ENCODE peak calls at places on chromosomes 13 and 19, in six cellular contexts. J is mucosa of descending colon, M is AG04450, T is kidney epithelial cell, L is endodermal cell, F is breast epithelium. G is an unnamed sample.

GRCh38 chr19:49117677-49118564 is 1.0 kb downstream of the C19orf73 start:
- DNase-seq in T (no peak), L (no peak), M (no peak), J (peak), F (no peak), G (no peak)

GRCh38 chr19:49453757-49454248 is 778 bp downstream of the ALDH16A1 start:
- DNase-seq in J (no peak), T (no peak), L (no peak), M (no peak), F (no peak), G (no peak)

GRCh38 chr19:5309438-5310204 is 31.0 kb downstream of the PTPRS start:
- DNase-seq in L (peak), J (no peak), M (no peak), F (no peak), T (no peak), G (no peak)

GRCh38 chr19:17121736-17122293 is 46.2 kb downstream of the MYO9B start:
- DNase-seq in F (no peak), L (no peak), J (no peak), M (no peak), T (no peak), G (no peak)

GRCh38 chr19:43841990-43842389 is 14.9 kb downstream of the ZNF283 start:
- DNase-seq in L (no peak), M (no peak), J (no peak), T (no peak), F (no peak), G (no peak)

GRCh38 chr13:91100944-91101343 is 246.5 kb upstream of the MIR17HG start:
- DNase-seq in T (no peak), J (no peak), F (no peak), M (no peak), L (no peak), G (no peak)

GRCh38 chr13:73754727-73755292 is 379.4 kb downstream of the KLF12 start:
- DNase-seq in M (peak), F (no peak), J (no peak), L (no peak), T (no peak), G (peak)

GRCh38 chr19:2734589-2735288 is 5.1 kb downstream of the SLC39A3 start:
- DNase-seq in J (no peak), M (no peak), L (no peak), F (no peak), T (no peak), G (no peak)

GRCh38 chr19:46404884-46405658 is 8.3 kb downstream of the CCDC8 start:
- DNase-seq in L (peak), J (peak), M (no peak), T (no peak), F (no peak), G (no peak)
- TF ChIP-seq CTCF in L (peak), J (no peak), M (peak), T (peak), F (peak), G (no peak)

GRCh38 chr19:18161691-18162039 is 8.7 kb downstream of the PIK3R2 start:
- DNase-seq in L (no peak), T (no peak), F (no peak), J (no peak), M (no peak), G (no peak)
- H3K4me3 ChIP-seq in L (no peak), T (no peak), F (peak), J (no peak), M (no peak), G (no peak)

GRCh38 chr13:98349731-98350305 is 172.7 kb upstream of the RNF113B start:
- DNase-seq in J (no peak), T (no peak), M (no peak), F (peak), L (peak), G (no peak)
- TF ChIP-seq CTCF in J (no peak), T (peak), M (no peak), F (no peak), L (peak), G (no peak)

GRCh38 chr13:19345158-19345557 is 163.5 kb upstream of the TUBA3C start:
- DNase-seq in J (no peak), L (no peak), F (no peak), T (no peak), M (no peak), G (no peak)
- H3K4me3 ChIP-seq in J (no peak), L (no peak), F (no peak), T (no peak), M (no peak), G (no peak)

DNA sequence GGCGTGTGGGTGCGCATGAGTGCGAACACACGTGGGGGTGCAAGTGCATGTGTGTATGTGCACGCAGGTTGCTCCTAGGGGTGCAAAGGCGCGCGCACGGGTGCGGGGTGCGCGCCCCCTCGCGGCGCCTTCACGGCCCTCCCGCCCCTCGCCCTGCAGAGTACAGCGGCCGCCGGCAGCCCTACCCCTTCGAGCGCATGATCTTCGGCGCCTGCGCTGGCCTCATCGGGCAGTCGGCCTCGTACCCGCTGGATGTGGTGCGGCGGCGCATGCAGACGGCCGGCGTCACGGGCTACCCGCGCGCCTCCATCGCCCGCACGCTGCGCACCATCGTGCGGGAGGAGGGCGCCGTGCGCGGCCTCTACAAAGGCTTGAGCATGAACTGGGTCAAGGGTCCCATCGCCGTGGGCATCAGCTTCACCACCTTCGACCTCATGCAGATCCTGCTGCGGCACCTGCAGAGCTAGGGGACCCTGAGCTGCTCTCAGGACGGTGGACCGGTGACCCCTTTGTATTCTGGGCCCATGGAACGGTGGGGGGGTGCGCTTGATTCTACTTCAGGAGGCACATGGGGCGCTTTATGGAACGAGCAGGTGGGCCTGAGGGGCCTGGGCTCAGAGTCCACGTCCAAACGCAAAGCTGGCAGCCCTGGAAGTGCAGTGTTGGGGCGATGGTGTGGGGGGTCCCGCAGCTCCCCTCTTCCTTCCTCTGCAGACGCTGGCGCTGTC is 27.7 kb downstream of the TMEM161A start:
- DNase-seq in L (peak), M (no peak), J (no peak), T (no peak), F (no peak), G (no peak)
- TF ChIP-seq CTCF in L (peak), M (peak), J (no peak), T (peak), F (no peak), G (peak)

G was measured in epithelial cell of proximal tubule.